ENCODE peak calls at places on chromosome 16, in nine cellular contexts. Q is fibroblast of mammary gland, R is thyroid gland, A is Calu3, E is kidney, J is cardiac fibroblast, N is ovary, L is lower lobe of right lung, Z is uterus. H is an unnamed sample.

GRCh38 chr16:57255686-57256415 is 10.8 kb downstream of the ARL2BP start:
- DNase-seq in A (no peak), Q (no peak), J (no peak), Z (no peak), N (no peak), R (no peak), L (no peak), E (no peak), H (no peak)

GRCh38 chr16:59213952-59214351 is 479.8 kb upstream of the GOT2 start:
- DNase-seq in L (no peak), R (no peak), Z (no peak), J (no peak), E (no peak), A (no peak), N (no peak), Q (no peak), H (no peak)

GRCh38 chr16:58451945-58452401 is 48.0 kb upstream of the NDRG4 start:
- DNase-seq in Z (peak), E (no peak), R (no peak), N (no peak), L (no peak), A (no peak), J (peak), Q (peak), H (no peak)

GRCh38 chr16:48352648-48353347 is 32.4 kb downstream of the SIAH1 start:
- DNase-seq in A (no peak), Q (no peak), Z (no peak), N (no peak), R (no peak), E (no peak), J (peak), L (no peak), H (no peak)

GRCh38 chr16:35730251-35730650 is 2270.8 kb downstream of the TP53TG3F start:
- DNase-seq in Q (no peak), A (no peak), E (no peak), J (no peak), R (no peak), Z (no peak), L (no peak), N (no peak), H (no peak)

GRCh38 chr16:89357055-89357454 is 133.3 kb downstream of the ANKRD11 start:
- DNase-seq in Q (no peak), E (peak), J (no peak), L (no peak), Z (no peak), A (no peak), R (no peak), N (no peak), H (peak)

GRCh38 chr16:3434373-3434772 is 8.9 kb downstream of the ZNF597 start:
- DNase-seq in R (no peak), E (no peak), J (no peak), A (no peak), L (no peak), Z (no peak), Q (no peak), N (no peak), H (no peak)

GRCh38 chr16:12120982-12121652 is 144.6 kb downstream of the SNX29 start:
- DNase-seq in A (no peak), J (no peak), L (no peak), R (no peak), Z (no peak), N (no peak), E (peak), Q (no peak), H (no peak)

GRCh38 chr16:27980076-27980775 is 83.3 kb downstream of the GSG1L start:
- DNase-seq in J (no peak), Z (no peak), A (no peak), L (no peak), N (no peak), E (no peak), R (peak), Q (no peak), H (no peak)

GRCh38 chr16:73315645-73316044 is 267.7 kb upstream of the ZFHX3 start:
- DNase-seq in A (no peak), E (no peak), Q (no peak), R (no peak), J (no peak), N (no peak), Z (no peak), L (no peak), H (no peak)

GRCh38 chr16:2013527-2013926 is 3.9 kb upstream of the ZNF598 start:
- DNase-seq in Z (no peak), Q (no peak), N (no peak), L (no peak), R (no peak), A (no peak), E (no peak), J (no peak), H (no peak)

GRCh38 chr16:2019500-2019899 is at the start of gene NPW:
- DNase-seq in Z (no peak), L (no peak), E (peak), R (peak), N (no peak), Q (no peak), J (no peak), A (peak), H (peak)

GRCh38 chr16:2015947-2016208 is 3.7 kb upstream of the NPW start:
- DNase-seq in R (no peak), J (no peak), Z (no peak), L (no peak), E (no peak), A (no peak), N (no peak), Q (no peak), H (no peak)

GRCh38 chr16:2015117-2015946 is 4.3 kb upstream of the NPW start:
- DNase-seq in Q (peak), Z (no peak), L (peak), R (no peak), A (peak), J (peak), E (no peak), N (no peak), H (no peak)

GRCh38 chr16:2016407-2016922 is 3.1 kb upstream of the NPW start:
- DNase-seq in Z (no peak), A (peak), L (no peak), J (no peak), N (no peak), Q (no peak), E (peak), R (no peak), H (peak)
- TF ChIP-seq CTCF in Z (no peak), A (peak), L (peak), J (peak), N (no peak), Q (peak), E (no peak), R (no peak), H (peak)

GRCh38 chr16:82481455-82481854 is 145.3 kb upstream of the CDH13 start:
- DNase-seq in R (no peak), E (no peak), J (peak), N (no peak), A (no peak), Q (peak), L (no peak), Z (no peak), H (no peak)
- TF ChIP-seq CTCF in R (no peak), E (no peak), J (no peak), N (no peak), A (no peak), Q (no peak), L (no peak), Z (no peak), H (no peak)

DNA sequence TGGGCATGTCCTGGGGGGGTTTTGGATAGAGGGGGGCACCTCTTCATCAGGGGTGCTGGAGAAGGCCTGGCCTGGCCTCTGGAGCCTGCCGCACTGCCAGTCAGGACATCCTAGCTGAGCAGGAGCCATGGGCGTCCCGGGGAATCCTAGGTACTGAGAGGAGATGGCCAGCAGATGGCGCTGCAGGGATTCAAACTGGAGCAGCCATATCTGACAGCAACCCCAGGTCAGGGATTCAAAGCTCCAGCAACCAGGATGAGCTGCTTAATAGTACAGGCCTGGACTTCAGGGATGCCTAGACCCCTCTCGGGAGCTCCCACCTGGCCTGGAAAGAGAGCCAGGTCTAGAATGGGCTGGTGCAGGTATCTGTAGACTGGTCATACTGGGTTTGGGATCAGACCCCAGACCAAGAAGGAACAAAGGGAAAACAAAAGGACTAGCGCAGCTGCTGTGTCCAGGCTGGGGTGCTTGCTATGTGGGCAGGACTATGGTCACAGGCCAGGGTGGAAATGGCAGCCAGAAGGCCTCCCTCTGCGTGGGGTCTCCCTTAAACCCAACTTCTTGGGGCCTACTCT is 306.9 kb upstream of the RBFOX1 start:
- DNase-seq in E (peak), N (peak), R (peak), Q (no peak), L (peak), Z (peak), A (peak), J (peak), H (peak)
- TF ChIP-seq CTCF in E (peak), N (peak), R (peak), Q (no peak), L (peak), Z (peak), A (peak), J (peak), H (peak)

GRCh38 chr16:22670044-22670536 is 143.9 kb upstream of the HS3ST2 start:
- DNase-seq in J (peak), E (no peak), A (no peak), N (no peak), Z (no peak), R (no peak), Q (no peak), L (no peak), H (no peak)
- TF ChIP-seq CTCF in J (no peak), E (no peak), A (no peak), N (no peak), Z (no peak), R (no peak), Q (peak), L (no peak), H (no peak)

DNA sequence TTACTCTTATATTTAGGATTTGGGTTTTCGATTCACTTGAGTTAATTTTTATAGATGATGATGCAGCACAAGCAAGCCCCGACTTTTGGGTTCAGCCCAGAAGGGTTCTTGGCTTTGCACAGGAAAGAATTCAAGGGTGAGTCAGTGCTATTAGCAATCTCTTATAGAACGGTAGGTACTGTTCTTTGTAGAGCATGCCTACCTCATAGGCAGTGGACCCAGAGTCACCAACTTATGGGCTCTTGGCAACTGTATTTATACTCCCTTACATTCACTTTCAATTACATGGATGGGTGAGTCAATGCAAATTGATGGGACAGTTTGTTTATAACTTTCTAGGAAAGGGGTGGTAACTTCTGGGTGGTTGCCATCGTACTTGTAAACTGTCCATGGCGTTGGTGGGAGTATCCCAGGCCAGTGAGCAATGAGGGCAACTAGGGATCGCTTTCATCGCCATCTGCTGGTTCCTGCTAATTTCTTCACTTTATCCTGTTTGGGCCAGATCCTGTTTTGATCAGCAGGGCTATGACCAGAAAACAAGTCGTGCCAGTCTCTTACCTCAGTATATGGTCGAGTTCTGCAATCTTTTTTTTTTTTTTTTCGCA is 362.6 kb downstream of the CNTNAP4 start:
- DNase-seq in A (peak), L (no peak), N (no peak), R (no peak), E (no peak), Q (peak), Z (no peak), J (peak), H (no peak)
- TF ChIP-seq CTCF in A (peak), L (no peak), N (no peak), R (no peak), E (no peak), Q (peak), Z (no peak), J (no peak), H (no peak)

GRCh38 chr16:81882559-81882958 is 103.5 kb downstream of the PLCG2 start:
- DNase-seq in A (no peak), E (no peak), N (no peak), J (no peak), Q (no peak), Z (no peak), L (no peak), R (no peak), H (no peak)

GRCh38 chr16:81880816-81881215 is 101.7 kb downstream of the PLCG2 start:
- DNase-seq in E (no peak), N (no peak), L (no peak), A (no peak), J (no peak), Z (no peak), Q (no peak), R (no peak), H (no peak)

GRCh38 chr16:81881228-81881627 is 102.1 kb downstream of the PLCG2 start:
- DNase-seq in R (no peak), L (no peak), E (no peak), J (no peak), A (no peak), Z (no peak), Q (no peak), N (no peak), H (no peak)

GRCh38 chr16:81878529-81878928 is 99.4 kb downstream of the PLCG2 start:
- DNase-seq in Z (no peak), J (no peak), E (no peak), A (no peak), Q (no peak), L (no peak), R (no peak), N (no peak), H (no peak)

GRCh38 chr16:81879625-81880024 is 100.5 kb downstream of the PLCG2 start:
- DNase-seq in Q (no peak), E (no peak), A (no peak), Z (no peak), R (no peak), N (no peak), J (no peak), L (no peak), H (peak)
- TF ChIP-seq CTCF in Q (no peak), E (no peak), A (peak), Z (no peak), R (no peak), N (no peak), J (peak), L (peak), H (peak)

DNA sequence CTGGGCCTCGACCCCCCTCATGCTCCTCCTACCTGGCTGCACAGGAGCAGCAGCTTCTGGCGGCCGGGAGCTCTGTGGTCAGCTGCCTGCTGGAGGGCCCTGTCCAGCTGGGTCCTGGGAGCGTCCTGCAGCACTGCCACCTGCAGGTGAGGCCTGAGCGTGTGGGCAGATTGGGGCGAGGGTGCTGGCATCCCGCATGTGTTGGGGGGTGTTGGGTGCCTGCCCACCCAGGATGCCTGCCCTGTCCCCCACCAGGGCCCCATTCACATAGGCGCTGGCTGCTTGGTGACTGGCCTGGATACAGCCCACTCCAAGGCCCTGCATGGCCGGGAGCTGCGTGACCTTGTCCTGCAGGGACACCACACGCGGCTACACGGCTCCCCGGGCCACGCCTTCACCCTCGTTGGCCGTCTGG is 16.5 kb downstream of the FCSK start:
- DNase-seq in Z (no peak), Q (no peak), N (no peak), E (no peak), L (no peak), R (peak), A (peak), J (peak), H (no peak)
- TF ChIP-seq CTCF in Z (peak), Q (peak), N (no peak), E (peak), L (peak), R (no peak), A (peak), J (peak), H (no peak)

GRCh38 chr16:53745753-53746258 is 41.9 kb downstream of the FTO start:
- DNase-seq in R (no peak), L (no peak), Q (peak), E (no peak), J (peak), Z (no peak), A (peak), N (no peak), H (no peak)
- TF ChIP-seq CTCF in R (no peak), L (no peak), Q (peak), E (no peak), J (peak), Z (no peak), A (no peak), N (no peak), H (no peak)

DNA sequence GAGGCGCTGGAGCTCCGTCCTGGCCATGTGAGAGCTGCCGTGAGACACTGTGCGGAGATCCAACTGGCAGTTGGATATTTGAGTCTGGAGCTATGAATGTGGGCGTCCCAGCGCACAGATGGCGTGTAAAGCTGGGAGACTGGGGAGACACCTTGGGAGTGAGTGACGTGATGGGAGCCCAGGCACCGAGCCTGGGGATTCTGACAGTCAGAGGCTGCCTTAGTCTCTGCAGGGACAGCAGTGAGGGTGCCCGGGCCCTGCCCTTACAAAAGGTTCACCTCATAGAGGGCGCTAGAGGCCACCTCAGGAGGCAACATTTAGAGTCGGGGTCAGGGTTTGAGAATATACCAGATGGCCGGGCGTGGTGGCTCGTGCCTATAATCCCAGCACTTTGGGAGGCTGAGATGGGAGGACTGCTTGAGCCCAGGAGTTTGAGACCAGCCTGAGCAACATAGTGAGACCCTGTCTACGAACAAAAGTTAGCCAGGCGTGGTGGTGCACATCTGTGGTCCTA is 194.1 kb upstream of the GSE1 start:
- DNase-seq in E (no peak), R (peak), Q (no peak), Z (no peak), J (no peak), L (peak), N (peak), A (no peak), H (peak)
- TF ChIP-seq CTCF in E (no peak), R (no peak), Q (no peak), Z (no peak), J (no peak), L (no peak), N (no peak), A (no peak), H (no peak)